ENCODE peak calls at places on chromosomes 5 and 9, in six cellular contexts. T is iris pigment epithelial cell; A is stimulated activated CD8-positive, alpha-beta memory T cell treated with anti-CD3 and anti-CD28 coated beads, Interleukin-4, amount 100 ng/mL, for 1 hour; F is Ammon's horn; Q is right lobe of liver; Z is PC-3. H is an unnamed sample.
A peak's percentile ranks its signal among the peaks of the same experiment; 100 is the strongest.

GRCh38 chr5:23473915-23474679 is 33.3 kb upstream of the PRDM9 start:
- DNase-seq in T (no peak), A (no peak), F (no peak), Q (no peak), Z (no peak), H (no peak)

GRCh38 chr9:87479801-87480201 is 17.9 kb upstream of the DAPK1 start:
- DNase-seq in T (peak; percentile 68), A (no peak), F (peak; percentile 71), Q (peak; percentile 46), Z (no peak), H (no peak)

GRCh38 chr5:50867140-50867539 is 200.7 kb downstream of the PARP8 start:
- DNase-seq in T (no peak), A (no peak), F (no peak), Q (no peak), Z (no peak), H (no peak)

GRCh38 chr9:34992376-34992951 is 2.9 kb downstream of the DNAJB5 start:
- DNase-seq in T (peak; percentile 87), A (no peak), F (peak; percentile 40), Q (no peak), Z (peak; percentile 80), H (no peak)

GRCh38 chr9:137057545-137057944 is 3.7 kb upstream of the ENTPD2 start:
- DNase-seq in T (no peak), A (no peak), F (no peak), Q (no peak), Z (no peak), H (no peak)

GRCh38 chr9:134892221-134892620 is 11.6 kb downstream of the FCN2 start:
- DNase-seq in T (no peak), A (no peak), F (no peak), Q (no peak), Z (no peak), H (no peak)

GRCh38 chr9:91515074-91515687 is 91.5 kb upstream of the NFIL3 start:
- DNase-seq in T (peak; percentile 61), A (no peak), F (peak; percentile 78), Q (no peak), Z (peak; percentile 11), H (no peak)

GRCh38 chr5:122053181-122054109 is 24.6 kb downstream of the LOX start:
- DNase-seq in T (peak; percentile 71), A (no peak), F (no peak), Q (no peak), Z (no peak), H (no peak)

GRCh38 chr9:109498195-109499060 is at the start of gene PTPN3:
- DNase-seq in T (peak; percentile 14), A (no peak), F (no peak), Q (peak; percentile 55), Z (peak; percentile 34), H (no peak)

GRCh38 chr9:93427655-93428379 is 23.7 kb upstream of the FAM120A start:
- DNase-seq in T (peak; percentile 21), A (no peak), F (no peak), Q (no peak), Z (no peak), H (no peak)

GRCh38 chr5:133897431-133897830 is 71.0 kb downstream of the C5orf15 start:
- DNase-seq in T (no peak), A (no peak), F (no peak), Q (no peak), Z (no peak), H (no peak)

GRCh38 chr9:85166808-85167545 is 497.4 kb downstream of the NTRK2 start:
- DNase-seq in T (no peak), A (no peak), F (no peak), Q (no peak), Z (no peak), H (no peak)

GRCh38 chr9:38043931-38044623 is 24.9 kb downstream of the SHB start:
- DNase-seq in T (no peak), A (no peak), F (no peak), Q (no peak), Z (no peak), H (no peak)

GRCh38 chr9:94256007-94256406 is 3.1 kb upstream of the ZNF169 start:
- DNase-seq in T (no peak), A (no peak), F (no peak), Q (no peak), Z (no peak), H (no peak)

GRCh38 chr5:37823433-37824152 is 16.2 kb downstream of the GDNF start:
- DNase-seq in T (no peak), A (no peak), F (no peak), Q (no peak), Z (no peak), H (no peak)

GRCh38 chr9:136196465-136197371 is 8.2 kb downstream of the LHX3 start:
- DNase-seq in T (no peak), A (no peak), F (no peak), Q (no peak), Z (peak; percentile 7), H (no peak)

GRCh38 chr5:126477681-126478117 is 54.5 kb downstream of the GRAMD2B start:
- DNase-seq in T (no peak), A (no peak), F (peak; percentile 66), Q (no peak), Z (no peak), H (no peak)

GRCh38 chr9:115263731-115264130 is 145.8 kb upstream of the TNC start:
- DNase-seq in T (peak; percentile 33), A (no peak), F (no peak), Q (no peak), Z (no peak), H (no peak)

GRCh38 chr9:127706836-127707241 is at the start of gene CFAP157:
- DNase-seq in T (no peak), A (no peak), F (no peak), Q (no peak), Z (no peak), H (no peak)

GRCh38 chr5:160188151-160188967 is 40.9 kb upstream of the FABP6 start:
- DNase-seq in T (peak; percentile 80), A (no peak), F (no peak), Q (peak; percentile 49), Z (peak; percentile 39), H (no peak)

GRCh38 chr9:1604942-1605560 is 410.1 kb upstream of the SMARCA2 start:
- DNase-seq in T (peak; percentile 20), A (no peak), F (peak; percentile 20), Q (no peak), Z (peak; percentile 51), H (no peak)

GRCh38 chr9:119907056-119907455 is 537.8 kb upstream of the BRINP1 start:
- DNase-seq in T (no peak), A (no peak), F (no peak), Q (no peak), Z (no peak), H (no peak)

GRCh38 chr9:116453785-116454184 is 233.3 kb upstream of the TRIM32 start:
- DNase-seq in T (no peak), A (no peak), F (no peak), Q (peak; percentile 73), Z (no peak), H (no peak)

GRCh38 chr9:124290743-124291554 is 33.2 kb downstream of the NEK6 start:
- DNase-seq in T (no peak), A (no peak), F (no peak), Q (no peak), Z (no peak), H (no peak)

GRCh38 chr5:5752844-5753243 is 330.4 kb downstream of the ICE1 start:
- DNase-seq in T (no peak), A (no peak), F (no peak), Q (no peak), Z (no peak), H (no peak)